ENCODE peak calls at places on chromosomes 11 and 22, in four cellular contexts. P, E, N and L are unnamed samples.

GRCh38 chr11:76748931-76749330 is 34.2 kb upstream of the TSKU start:
- DNase-seq in P (no peak), E (no peak), N (no peak), L (no peak)

GRCh38 chr11:22976146-22976545 is 115.9 kb upstream of the CCDC179 start:
- DNase-seq in P (no peak), E (peak; percentile 91), N (no peak), L (no peak)

GRCh38 chr11:118295834-118296454 is 8.6 kb upstream of the CD3E start:
- DNase-seq in P (no peak), E (peak; percentile 15), N (no peak), L (peak; percentile 43)

GRCh38 chr11:132024587-132025295 is 654.3 kb downstream of the NTM start:
- DNase-seq in P (no peak), E (peak; percentile 64), N (no peak), L (no peak)

GRCh38 chr11:1919428-1920127 is at the start of gene TNNT3:
- DNase-seq in P (no peak), E (no peak), N (peak; percentile 91), L (no peak)

GRCh38 chr11:58578635-58579191 is at the start of gene ZFP91:
- DNase-seq in P (peak; percentile 98), E (peak; percentile 100), N (peak; percentile 99), L (peak; percentile 94)

GRCh38 chr11:14619580-14619979 is 24.0 kb upstream of the PDE3B start:
- DNase-seq in P (no peak), E (no peak), N (no peak), L (no peak)

GRCh38 chr11:2312232-2313042 is 10.6 kb downstream of the TSPAN32 start:
- DNase-seq in P (no peak), E (peak; percentile 39), N (peak; percentile 56), L (no peak)

GRCh38 chr11:72226701-72227100 is 2.1 kb downstream of the INPPL1 start:
- DNase-seq in P (no peak), E (no peak), N (no peak), L (no peak)

GRCh38 chr11:62472063-62472884 is 53.4 kb downstream of the SCGB1A1 start:
- DNase-seq in P (no peak), E (peak; percentile 57), N (no peak), L (no peak)

GRCh38 chr11:133082851-133083488 is 449.3 kb downstream of the OPCML start:
- DNase-seq in P (no peak), E (peak; percentile 82), N (peak; percentile 74), L (peak; percentile 68)

GRCh38 chr11:113690619-113691569 is 15.2 kb downstream of the TMPRSS5 start:
- DNase-seq in P (no peak), E (peak; percentile 47), N (peak; percentile 68), L (no peak)

GRCh38 chr11:47125083-47125482 is 51.6 kb downstream of the ARFGAP2 start:
- DNase-seq in P (no peak), E (no peak), N (no peak), L (no peak)

GRCh38 chr11:126163074-126163700 is 48.3 kb downstream of the RPUSD4 start:
- DNase-seq in P (peak; percentile 77), E (peak; percentile 85), N (no peak), L (no peak)

GRCh38 chr11:95135155-95135554 is 45.5 kb downstream of the ENDOD1 start:
- DNase-seq in P (no peak), E (no peak), N (no peak), L (no peak)

GRCh38 chr11:126521196-126521595 is 165.7 kb downstream of the ST3GAL4 start:
- DNase-seq in P (no peak), E (no peak), N (no peak), L (no peak)

GRCh38 chr22:20131593-20131855 is at the start of gene ZDHHC8:
- DNase-seq in P (no peak), E (no peak), N (no peak), L (peak; percentile 33)

GRCh38 chr11:62547691-62548281 is 1.2 kb upstream of the AHNAK start:
- DNase-seq in P (peak; percentile 75), E (no peak), N (peak; percentile 92), L (no peak)

GRCh38 chr11:122678406-122678805 is 22.9 kb downstream of the UBASH3B start:
- DNase-seq in P (no peak), E (no peak), N (no peak), L (no peak)

GRCh38 chr22:36383110-36383581 is 4.6 kb downstream of the MYH9 start:
- DNase-seq in P (no peak), E (peak; percentile 55), N (no peak), L (peak; percentile 49)

GRCh38 chr11:9264381-9265210 is 554 bp downstream of the DENND5A start:
- DNase-seq in P (peak; percentile 78), E (peak; percentile 96), N (peak; percentile 78), L (peak; percentile 18)

GRCh38 chr11:48109046-48109666 is 107.5 kb upstream of the OR4B1 start:
- DNase-seq in P (no peak), E (peak; percentile 74), N (no peak), L (no peak)

GRCh38 chr11:117152066-117152465 is 8.0 kb downstream of the PAFAH1B2 start:
- DNase-seq in P (no peak), E (no peak), N (no peak), L (no peak)

GRCh38 chr11:107928767-107929507 is 689 bp downstream of the RAB39A start:
- DNase-seq in P (peak; percentile 19), E (no peak), N (peak; percentile 50), L (no peak)

GRCh38 chr11:66902486-66903177 is 45.8 kb downstream of the LRFN4 start:
- DNase-seq in P (no peak), E (no peak), N (peak; percentile 14), L (no peak)

GRCh38 chr11:8156877-8157276 is 11.9 kb downstream of the RIC3 start:
- DNase-seq in P (no peak), E (no peak), N (no peak), L (no peak)